ENCODE peak calls at places on chromosomes 16 and 17, in five cellular contexts. X, T, L, D and N are unnamed samples.
A peak's percentile ranks its signal among the peaks of the same experiment; 100 is the strongest.

GRCh38 chr17:82489117-82489516 is 30.4 kb upstream of the FOXK2 start:
- DNase-seq in X (no peak), T (no peak), L (no peak), D (no peak), N (peak; percentile 76)

GRCh38 chr16:56357765-56358322 is 67.5 kb downstream of the AMFR start:
- DNase-seq in X (peak; percentile 66), T (peak; percentile 62), L (no peak), D (peak; percentile 19), N (no peak)

GRCh38 chr16:9275386-9275785 is 183.9 kb downstream of the HAPSTR1 start:
- DNase-seq in X (no peak), T (no peak), L (no peak), D (no peak), N (no peak)

GRCh38 chr16:21264226-21265036 is 13.7 kb downstream of the CRYM start:
- DNase-seq in X (no peak), T (no peak), L (no peak), D (no peak), N (no peak)

GRCh38 chr16:19831678-19832077 is 53.0 kb downstream of the GPRC5B start:
- DNase-seq in X (no peak), T (no peak), L (peak; percentile 83), D (no peak), N (peak; percentile 88)

GRCh38 chr16:425740-426114 is 278 bp downstream of the RAB11FIP3 start:
- DNase-seq in X (no peak), T (no peak), L (peak; percentile 7), D (no peak), N (no peak)

GRCh38 chr16:47984669-47985068 is 171.1 kb downstream of the ABCC12 start:
- DNase-seq in X (no peak), T (no peak), L (no peak), D (no peak), N (no peak)

GRCh38 chr17:71022758-71023157 is 853.4 kb downstream of the KCNJ2 start:
- DNase-seq in X (no peak), T (no peak), L (no peak), D (no peak), N (no peak)

GRCh38 chr17:61904094-61904710 is 23.6 kb downstream of the INTS2 start:
- DNase-seq in X (no peak), T (no peak), L (no peak), D (no peak), N (no peak)

GRCh38 chr17:81867123-81867951 is 3.8 kb downstream of the ARHGDIA start:
- DNase-seq in X (no peak), T (no peak), L (peak; percentile 75), D (no peak), N (no peak)

GRCh38 chr17:8647202-8647601 is 16.7 kb upstream of the MYH10 start:
- DNase-seq in X (no peak), T (no peak), L (no peak), D (no peak), N (no peak)

GRCh38 chr17:59511726-59512125 is 53.7 kb upstream of the DHX40 start:
- DNase-seq in X (no peak), T (no peak), L (no peak), D (no peak), N (no peak)

GRCh38 chr17:9818760-9819159 is 3.1 kb downstream of the GSG1L2 start:
- DNase-seq in X (no peak), T (no peak), L (no peak), D (no peak), N (no peak)

GRCh38 chr17:72266099-72266852 is 145.5 kb downstream of the SOX9 start:
- DNase-seq in X (no peak), T (no peak), L (no peak), D (no peak), N (no peak)

GRCh38 chr16:17282247-17282646 is 188.5 kb downstream of the XYLT1 start:
- DNase-seq in X (no peak), T (no peak), L (no peak), D (no peak), N (no peak)

GRCh38 chr17:64095144-64095882 is 34.6 kb downstream of the ERN1 start:
- DNase-seq in X (no peak), T (no peak), L (no peak), D (no peak), N (no peak)

GRCh38 chr16:20385844-20386832 is 18.4 kb downstream of the PDILT start:
- DNase-seq in X (no peak), T (peak; percentile 72), L (peak; percentile 31), D (peak; percentile 32), N (no peak)

GRCh38 chr16:2205104-2205966 is at the start of gene MLST8:
- DNase-seq in X (peak; percentile 96), T (peak; percentile 94), L (peak; percentile 88), D (peak; percentile 97), N (peak; percentile 68)

GRCh38 chr16:58217341-58217925 is 19.5 kb upstream of the CSNK2A2 start:
- DNase-seq in X (no peak), T (no peak), L (no peak), D (no peak), N (no peak)

GRCh38 chr16:20073203-20074088 is at the start of gene GPR139:
- DNase-seq in X (no peak), T (no peak), L (no peak), D (no peak), N (no peak)

GRCh38 chr17:48615212-48615962 is at the start of gene HOXB8:
- DNase-seq in X (no peak), T (no peak), L (peak; percentile 95), D (no peak), N (no peak)

GRCh38 chr16:3577302-3577752 is at the start of gene NLRC3:
- DNase-seq in X (peak; percentile 72), T (no peak), L (no peak), D (peak; percentile 50), N (no peak)

GRCh38 chr16:53069772-53070171 is 15.0 kb downstream of the CHD9 start:
- DNase-seq in X (no peak), T (no peak), L (no peak), D (no peak), N (no peak)

GRCh38 chr16:53068423-53068833 is 13.6 kb downstream of the CHD9 start:
- DNase-seq in X (no peak), T (no peak), L (no peak), D (no peak), N (no peak)

GRCh38 chr16:53073053-53073452 is 18.3 kb downstream of the CHD9 start:
- DNase-seq in X (no peak), T (no peak), L (no peak), D (no peak), N (no peak)

GRCh38 chr16:53067675-53068074 is 12.9 kb downstream of the CHD9 start:
- DNase-seq in X (no peak), T (no peak), L (no peak), D (no peak), N (no peak)

DNA sequence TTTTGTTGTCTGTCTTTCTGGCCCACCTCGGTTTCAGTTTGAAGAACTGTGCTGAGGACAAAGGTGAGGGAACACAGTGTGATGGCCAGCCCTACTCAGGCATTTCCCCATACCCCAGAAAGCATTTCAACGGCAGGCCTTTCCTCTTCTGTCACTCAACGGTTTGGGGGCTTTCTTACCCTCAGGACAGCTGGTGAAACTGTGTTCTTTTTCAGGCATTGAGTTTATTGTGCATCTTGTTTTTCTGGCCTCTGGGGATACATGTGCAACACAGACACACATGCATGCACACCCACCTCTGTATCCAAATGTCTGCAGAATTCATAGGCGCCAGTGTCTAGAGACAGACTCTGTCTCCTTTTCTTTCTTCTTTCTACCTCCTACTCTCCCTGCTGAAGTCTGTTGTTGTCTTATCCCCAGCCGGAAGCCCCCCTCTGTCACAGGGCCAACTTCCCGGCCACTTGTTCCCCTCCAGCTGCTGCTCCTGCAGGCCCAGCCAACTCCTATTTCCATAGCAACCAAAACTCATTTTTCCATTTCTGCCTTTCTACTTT is 17.0 kb downstream of the CHD9 start:
- DNase-seq in X (no peak), T (peak; percentile 71), L (no peak), D (no peak), N (no peak)
- H3K4me3 ChIP-seq in X (no peak overlapping the region), T (no peak overlapping the region), L (no peak overlapping the region), D (no peak overlapping the region), N (no peak overlapping the region)

DNA sequence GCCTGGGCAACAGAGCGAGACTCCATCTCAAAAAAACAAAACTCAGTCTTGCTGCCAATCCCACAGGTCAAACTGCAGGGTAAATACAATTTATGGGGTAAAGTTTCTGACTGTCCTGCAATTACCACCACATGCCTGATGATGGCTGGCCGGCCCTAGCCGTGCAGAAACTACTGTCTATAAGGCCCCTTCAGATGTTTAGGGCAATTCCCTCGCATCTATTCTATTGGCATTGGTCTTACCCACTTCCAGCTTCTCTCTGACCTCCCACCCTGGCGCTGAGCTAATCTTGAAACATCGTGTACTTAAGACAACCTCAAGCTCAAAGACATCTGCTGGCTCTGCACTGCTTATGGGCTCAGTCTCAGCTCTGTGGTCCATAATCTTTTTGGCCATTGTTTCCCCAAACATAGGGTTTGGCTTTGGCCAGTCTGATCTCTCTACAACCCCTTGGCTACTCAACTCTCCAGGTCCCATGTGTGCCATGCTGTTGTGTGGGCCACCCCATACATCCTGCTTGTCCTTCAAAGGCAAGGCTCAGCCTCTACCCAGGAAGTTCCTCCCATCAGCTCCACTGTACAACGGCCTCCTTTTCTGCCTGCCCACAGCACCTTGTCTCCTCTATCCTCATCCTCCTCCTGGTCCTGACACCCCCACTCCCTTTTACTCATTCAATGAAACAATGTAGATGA is 16.6 kb downstream of the MAP3K14 start:
- DNase-seq in X (no peak), T (no peak), L (no peak), D (no peak), N (no peak)
- H3K27ac ChIP-seq in X (no peak overlapping the region), T (peak overlapping the region; percentile 17), L (peak overlapping the region; percentile 62), D (no peak overlapping the region), N (no peak overlapping the region)

GRCh38 chr17:52709724-52710123 is 551.2 kb upstream of the CA10 start:
- DNase-seq in X (peak; percentile 47), T (no peak), L (no peak), D (no peak), N (no peak)

DNA sequence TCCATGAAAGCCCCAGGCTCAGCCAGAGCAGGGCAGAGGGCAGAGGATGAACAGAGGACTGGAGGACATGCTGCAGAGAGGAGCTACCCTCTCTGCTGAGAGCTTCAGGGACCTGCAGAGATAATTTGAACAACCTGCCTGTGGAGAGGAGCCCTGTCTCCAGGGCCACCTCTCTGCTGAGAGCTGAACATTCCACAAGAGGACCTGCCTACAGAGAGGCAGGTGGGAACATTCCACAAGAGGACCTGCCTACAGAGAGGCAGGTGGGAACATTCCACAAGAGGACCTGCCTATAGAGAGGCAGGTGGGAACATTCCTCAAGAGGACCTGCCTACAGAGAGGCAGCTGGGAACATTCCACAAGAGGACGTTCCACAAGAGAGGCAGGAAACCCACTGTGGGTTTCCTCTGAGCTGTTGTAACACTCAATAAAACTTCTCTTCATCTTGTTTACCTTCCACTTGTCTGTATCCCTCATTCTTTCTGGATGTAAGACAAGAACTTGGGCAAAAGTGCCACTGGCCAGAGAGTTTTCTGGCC is 551.9 kb upstream of the CA10 start:
- DNase-seq in X (no peak), T (no peak), L (no peak), D (no peak), N (no peak)
- H3K4me3 ChIP-seq in X (no peak overlapping the region), T (no peak overlapping the region), L (no peak overlapping the region), D (no peak overlapping the region), N (no peak overlapping the region)

GRCh38 chr17:75271955-75272847 is 1.2 kb upstream of the MIF4GD start:
- DNase-seq in X (no peak), T (no peak), L (no peak), D (no peak), N (no peak)
- H3K27ac ChIP-seq in X (peak overlapping the region; percentile 95), T (peak overlapping the region; percentile 90), L (no peak overlapping the region), D (peak overlapping the region; percentile 84), N (no peak overlapping the region)

GRCh38 chr16:85755929-85756768 is 5.3 kb upstream of the C16orf74 start:
- DNase-seq in X (peak; percentile 61), T (no peak), L (peak; percentile 18), D (no peak), N (peak; percentile 45)
- H3K4me3 ChIP-seq in X (no peak overlapping the region), T (no peak overlapping the region), L (no peak overlapping the region), D (no peak overlapping the region), N (no peak overlapping the region)